ENCODE peak calls at places on chromosomes 11 and 22, in six cellular contexts. P, E, F, L, V and S are unnamed samples.

GRCh38 chr22:45599836-45600577 is 71.6 kb upstream of the ATXN10 start:
- DNase-seq in E (no peak), P (no peak), F (no peak), L (no peak), V (no peak), S (no peak)

GRCh38 chr11:107576497-107577086 is 11.1 kb upstream of the ALKBH8 start:
- DNase-seq in V (no peak), L (no peak), F (no peak), E (peak; percentile 30), P (peak; percentile 47), S (peak; percentile 46)

GRCh38 chr11:23573430-23573829 is 713.2 kb upstream of the CCDC179 start:
- DNase-seq in L (no peak), F (no peak), V (no peak), P (peak; percentile 22), E (no peak), S (no peak)

GRCh38 chr11:27319065-27319464 is 44.0 kb downstream of the CCDC34 start:
- DNase-seq in E (no peak), L (no peak), P (peak; percentile 72), F (peak; percentile 64), V (no peak), S (peak; percentile 48)

GRCh38 chr11:66704659-66705360 is 24.2 kb downstream of the SPTBN2 start:
- DNase-seq in L (no peak), V (no peak), F (no peak), P (no peak), E (no peak), S (no peak)

GRCh38 chr22:27438271-27438980 is 363.1 kb downstream of the MN1 start:
- DNase-seq in F (peak; percentile 69), L (no peak), E (peak; percentile 54), V (no peak), P (peak; percentile 9), S (no peak)

GRCh38 chr11:11451501-11452005 is 98.5 kb upstream of the CSNK2A3 start:
- DNase-seq in P (peak; percentile 24), V (no peak), F (peak; percentile 34), E (no peak), L (no peak), S (no peak)

GRCh38 chr11:74000770-74001169 is 8.1 kb downstream of the UCP3 start:
- DNase-seq in L (no peak), E (no peak), V (no peak), P (no peak), F (no peak), S (no peak)

GRCh38 chr11:2088746-2089535 is 50.2 kb downstream of the IGF2 start:
- DNase-seq in L (no peak), V (peak; percentile 54), P (no peak), E (no peak), F (peak; percentile 53), S (no peak)

GRCh38 chr11:79026803-79027445 is 413.9 kb downstream of the TENM4 start:
- DNase-seq in V (no peak), E (no peak), P (peak; percentile 51), L (no peak), F (no peak), S (no peak)

GRCh38 chr22:31093090-31093850 is 12.2 kb downstream of the SMTN start:
- DNase-seq in F (no peak), V (peak; percentile 24), L (no peak), E (no peak), P (no peak), S (no peak)

GRCh38 chr11:64767344-64768299 is 7.8 kb upstream of the PYGM start:
- DNase-seq in F (peak; percentile 92), E (peak; percentile 60), P (peak; percentile 60), L (no peak), V (peak; percentile 90), S (peak; percentile 74)

GRCh38 chr22:42461511-42461910 is 29.3 kb upstream of the NFAM1 start:
- DNase-seq in V (peak; percentile 69), L (no peak), P (no peak), E (no peak), F (no peak), S (no peak)

GRCh38 chr11:32307921-32308320 is 127.4 kb downstream of the WT1 start:
- DNase-seq in L (no peak), F (no peak), P (no peak), E (no peak), V (no peak), S (no peak)

GRCh38 chr22:36573815-36574350 is 44.9 kb upstream of the EIF3D start:
- DNase-seq in L (no peak), F (no peak), V (no peak), P (no peak), E (peak; percentile 18), S (no peak)

GRCh38 chr22:46937185-46937584 is 174.7 kb downstream of the TBC1D22A start:
- DNase-seq in E (no peak), L (no peak), V (no peak), P (no peak), F (no peak), S (no peak)
- H2BK15ac ChIP-seq in E (no peak overlapping the region), L (no peak overlapping the region), V (no peak overlapping the region), P (no peak overlapping the region), F (no peak overlapping the region), S (no peak overlapping the region)

GRCh38 chr11:75862437-75862836 is 47.4 kb downstream of the UVRAG start:
- DNase-seq in P (no peak), V (no peak), L (no peak), F (no peak), E (no peak), S (no peak)

GRCh38 chr11:75872887-75873416 is 57.9 kb downstream of the UVRAG start:
- DNase-seq in L (no peak), P (no peak), F (no peak), V (no peak), E (no peak), S (no peak)

GRCh38 chr11:75868990-75869389 is 54.0 kb downstream of the UVRAG start:
- DNase-seq in E (no peak), F (no peak), V (no peak), P (no peak), L (no peak), S (no peak)

GRCh38 chr11:75869661-75870455 is 54.8 kb downstream of the UVRAG start:
- DNase-seq in F (no peak), P (no peak), L (no peak), E (no peak), V (no peak), S (no peak)

DNA sequence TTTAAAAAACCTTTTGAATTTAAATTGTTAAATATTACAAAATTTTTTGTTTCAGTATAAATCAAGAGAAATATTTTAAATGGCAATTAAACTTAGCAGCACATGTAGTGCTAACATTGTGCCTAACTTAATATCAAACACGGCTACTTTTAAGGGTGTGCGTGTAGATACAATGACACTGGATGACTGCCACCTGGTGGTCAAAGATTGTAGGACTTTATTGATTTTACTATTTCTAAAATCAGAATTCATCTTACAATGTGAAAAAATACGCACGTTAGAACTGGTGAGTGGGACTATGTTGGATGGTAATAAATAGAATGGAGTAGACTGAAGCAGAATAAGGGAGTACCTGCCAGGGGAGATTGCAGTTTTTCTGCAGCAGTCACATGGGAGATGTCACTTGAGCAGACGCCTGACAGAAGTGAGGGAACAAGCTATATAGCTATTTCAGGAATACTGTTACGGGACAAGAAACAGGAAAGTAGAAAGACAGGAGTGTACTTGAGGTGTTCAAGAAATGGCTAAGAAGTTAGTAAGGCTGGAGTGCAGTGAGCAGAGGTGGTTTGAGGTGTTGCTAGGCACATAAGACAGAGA is 52.9 kb downstream of the UVRAG start:
- DNase-seq in E (peak; percentile 31), L (no peak), V (no peak), F (peak; percentile 30), P (peak; percentile 62), S (peak; percentile 60)
- H2BK15ac ChIP-seq in E (no peak overlapping the region), L (no peak overlapping the region), V (no peak overlapping the region), F (no peak overlapping the region), P (no peak overlapping the region), S (no peak overlapping the region)

GRCh38 chr11:110606415-110606814 is 105.8 kb downstream of the ARHGAP20 start:
- DNase-seq in V (no peak), F (peak; percentile 22), P (no peak), E (no peak), L (peak; percentile 5), S (no peak)
- H2BK15ac ChIP-seq in V (no peak overlapping the region), F (no peak overlapping the region), P (no peak overlapping the region), E (no peak overlapping the region), L (no peak overlapping the region), S (no peak overlapping the region)

GRCh38 chr11:33953289-33953688 is 61.4 kb upstream of the LMO2 start:
- DNase-seq in P (no peak), E (no peak), F (no peak), V (no peak), L (no peak), S (no peak)
- H2BK15ac ChIP-seq in P (no peak overlapping the region), E (no peak overlapping the region), F (no peak overlapping the region), V (no peak overlapping the region), L (no peak overlapping the region), S (no peak overlapping the region)

GRCh38 chr22:44215287-44215686 is 34.6 kb downstream of the PARVG start:
- DNase-seq in F (no peak), L (no peak), V (no peak), P (no peak), E (no peak), S (no peak)
- H2BK15ac ChIP-seq in F (no peak overlapping the region), L (no peak overlapping the region), V (no peak overlapping the region), P (no peak overlapping the region), E (no peak overlapping the region), S (no peak overlapping the region)